ENCODE peak calls at places on chromosomes 11 and 22, in seven cellular contexts. M is pons, B is H7, W is GOT3, L is activated T-cell treated with anti-CD3 and anti-CD28 coated beads for 24 hours, I is GM04504, T is DMS153. H is an unnamed sample.

GRCh38 chr22:19821523-19822300 is 33.0 kb downstream of the GNB1L start:
- DNase-seq in W (no peak), M (no peak), I (no peak), T (no peak), L (no peak), B (peak), H (no peak)

GRCh38 chr22:41147722-41148121 is 55.3 kb downstream of the EP300 start:
- DNase-seq in B (peak), W (no peak), L (no peak), M (no peak), I (no peak), T (no peak), H (no peak)

GRCh38 chr11:84129961-84130576 is 843.9 kb upstream of the CCDC90B start:
- DNase-seq in M (no peak), T (no peak), I (no peak), L (no peak), B (no peak), W (no peak), H (no peak)

GRCh38 chr11:134333951-134334350 is 2.2 kb downstream of the GLB1L2 start:
- DNase-seq in W (no peak), L (no peak), T (no peak), B (no peak), I (no peak), M (no peak), H (no peak)

GRCh38 chr11:64632237-64632636 is 41.2 kb downstream of the SLC22A12 start:
- DNase-seq in B (no peak), I (no peak), M (no peak), W (no peak), T (no peak), L (no peak), H (no peak)

GRCh38 chr11:131904756-131905155 is 534.3 kb downstream of the NTM start:
- DNase-seq in W (no peak), T (no peak), M (no peak), B (peak), I (no peak), L (no peak), H (no peak)

GRCh38 chr22:23229646-23230045 is 49.3 kb downstream of the BCR start:
- DNase-seq in T (no peak), B (no peak), L (no peak), M (no peak), W (no peak), I (no peak), H (no peak)

GRCh38 chr11:6586434-6587359 is 16.7 kb downstream of the RRP8 start:
- DNase-seq in T (peak), M (peak), B (peak), L (no peak), W (no peak), I (no peak), H (no peak)

GRCh38 chr22:42906605-42907338 is 49.7 kb upstream of the ARFGAP3 start:
- DNase-seq in W (no peak), I (no peak), M (no peak), T (no peak), L (no peak), B (no peak), H (no peak)

GRCh38 chr22:19105867-19106802 is 16.1 kb downstream of the DGCR2 start:
- DNase-seq in W (no peak), M (no peak), I (no peak), L (peak), B (peak), T (no peak), H (no peak)

GRCh38 chr11:116135897-116136296 is 631.7 kb upstream of the CADM1 start:
- DNase-seq in W (no peak), I (no peak), T (no peak), L (no peak), M (no peak), B (no peak), H (no peak)

GRCh38 chr22:30422481-30423295 is 2.9 kb upstream of the MTFP1 start:
- DNase-seq in W (peak), M (peak), I (peak), L (no peak), T (peak), B (peak), H (no peak)

GRCh38 chr11:1570531-1570895 is 1.6 kb downstream of the DUSP8 start:
- DNase-seq in I (no peak), B (no peak), L (no peak), M (no peak), T (no peak), W (no peak), H (no peak)

GRCh38 chr22:28351585-28351984 is 328.1 kb downstream of the TTC28 start:
- DNase-seq in L (no peak), I (no peak), M (no peak), W (no peak), T (no peak), B (no peak), H (no peak)

GRCh38 chr11:122784325-122785155 is 53.8 kb upstream of the CRTAM start:
- DNase-seq in W (no peak), I (peak), L (no peak), T (no peak), B (no peak), M (no peak), H (no peak)

GRCh38 chr11:68960299-68961071 is 20.3 kb downstream of the MRGPRD start:
- DNase-seq in I (no peak), M (no peak), W (no peak), L (no peak), T (no peak), B (peak), H (no peak)

GRCh38 chr11:512895-513595 is 6.0 kb upstream of the RNH1 start:
- DNase-seq in B (no peak), T (no peak), W (no peak), I (no peak), L (no peak), M (no peak), H (no peak)

GRCh38 chr11:35056391-35057093 is 82.4 kb upstream of the CD44 start:
- DNase-seq in M (no peak), W (no peak), T (no peak), B (no peak), L (no peak), I (no peak), H (no peak)

GRCh38 chr22:26259510-26259909 is 90.2 kb downstream of the SEZ6L start:
- DNase-seq in T (no peak), I (no peak), B (peak), M (no peak), L (no peak), W (no peak), H (no peak)

GRCh38 chr11:1531961-1532586 is 40.0 kb downstream of the DUSP8 start:
- DNase-seq in M (peak), L (no peak), B (peak), I (peak), T (no peak), W (no peak), H (no peak)

GRCh38 chr11:103529217-103529684 is 420.0 kb downstream of the DYNC2H1 start:
- DNase-seq in B (no peak), W (no peak), M (no peak), I (peak), L (no peak), T (no peak), H (no peak)

GRCh38 chr22:50011447-50012200 is 941 bp downstream of the IL17REL start:
- DNase-seq in W (no peak), M (no peak), I (no peak), T (peak), B (peak), L (no peak), H (no peak)

GRCh38 chr22:29704528-29705285 is 15.1 kb upstream of the CABP7 start:
- DNase-seq in L (no peak), W (no peak), T (peak), B (peak), I (no peak), M (peak), H (no peak)

GRCh38 chr11:74815966-74816365 is 67.3 kb downstream of the RNF169 start:
- DNase-seq in M (peak), I (no peak), L (no peak), W (no peak), B (no peak), T (no peak), H (no peak)

H was measured in stimulated activated naive B cell treated with anti-CD40 and anti-IgM and Interleukin-4, amounts not matched to agents 10 μg/mL and 1 μg/mL and 100 μg/mL, for 72 hours.